ENCODE peak calls at places on chromosomes 3 and 15, in eight cellular contexts. One of them, this sample, is unnamed.
A peak's percentile ranks its signal among the peaks of the same experiment; 100 is the strongest.

GRCh38 chr3:139928708-139929505 is 6.1 kb upstream of the CLSTN2 start:
- DNase-seq in T47D: no peak
- DNase-seq in kidney tubule cell: peak; percentile 6
- DNase-seq in AG08395: no peak
- DNase-seq in choroid plexus epithelial cell: peak; percentile 31
- DNase-seq in body of pancreas: no peak
- DNase-seq in iris pigment epithelial cell: peak; percentile 8
- DNase-seq in hepatocyte: no peak
- DNase-seq in this sample: no peak

GRCh38 chr3:197297476-197298340 is 704 bp downstream of the DLG1 start:
- DNase-seq in iris pigment epithelial cell: peak; percentile 90
- DNase-seq in AG08395: peak; percentile 93
- DNase-seq in kidney tubule cell: peak; percentile 91
- DNase-seq in T47D: peak; percentile 98
- DNase-seq in body of pancreas: peak; percentile 87
- DNase-seq in hepatocyte: peak; percentile 96
- DNase-seq in choroid plexus epithelial cell: peak; percentile 88
- DNase-seq in this sample: peak; percentile 78

GRCh38 chr15:77475898-77476297 is 55.2 kb downstream of the HMG20A start:
- DNase-seq in AG08395: no peak
- DNase-seq in iris pigment epithelial cell: no peak
- DNase-seq in choroid plexus epithelial cell: no peak
- DNase-seq in T47D: no peak
- DNase-seq in body of pancreas: no peak
- DNase-seq in kidney tubule cell: no peak
- DNase-seq in hepatocyte: no peak
- DNase-seq in this sample: peak; percentile 44

GRCh38 chr3:38004415-38005075 is 14.0 kb downstream of the VILL start:
- DNase-seq in AG08395: peak; percentile 78
- DNase-seq in body of pancreas: peak; percentile 88
- DNase-seq in hepatocyte: peak; percentile 91
- DNase-seq in T47D: peak; percentile 91
- DNase-seq in choroid plexus epithelial cell: peak; percentile 75
- DNase-seq in kidney tubule cell: peak; percentile 80
- DNase-seq in iris pigment epithelial cell: peak; percentile 54
- DNase-seq in this sample: peak; percentile 62

GRCh38 chr3:50627407-50628051 is 10.6 kb downstream of the MAPKAPK3 start:
- DNase-seq in hepatocyte: no peak
- DNase-seq in choroid plexus epithelial cell: peak; percentile 62
- DNase-seq in kidney tubule cell: peak; percentile 97
- DNase-seq in body of pancreas: peak; percentile 53
- DNase-seq in AG08395: peak; percentile 83
- DNase-seq in T47D: no peak
- DNase-seq in iris pigment epithelial cell: peak; percentile 54
- DNase-seq in this sample: peak; percentile 33

GRCh38 chr3:181567446-181568075 is 144.2 kb upstream of the SOX2 start:
- DNase-seq in hepatocyte: no peak
- DNase-seq in choroid plexus epithelial cell: no peak
- DNase-seq in AG08395: no peak
- DNase-seq in T47D: no peak
- DNase-seq in iris pigment epithelial cell: peak; percentile 4
- DNase-seq in body of pancreas: no peak
- DNase-seq in kidney tubule cell: no peak
- DNase-seq in this sample: no peak

GRCh38 chr15:31459011-31459748 is 132.5 kb downstream of the KLF13 start:
- DNase-seq in iris pigment epithelial cell: peak; percentile 50
- DNase-seq in kidney tubule cell: no peak
- DNase-seq in choroid plexus epithelial cell: peak; percentile 69
- DNase-seq in AG08395: no peak
- DNase-seq in body of pancreas: no peak
- DNase-seq in hepatocyte: no peak
- DNase-seq in T47D: no peak
- DNase-seq in this sample: no peak

GRCh38 chr15:73704869-73705645 is 20.9 kb downstream of the CD276 start:
- DNase-seq in AG08395: peak; percentile 73
- DNase-seq in choroid plexus epithelial cell: peak; percentile 68
- DNase-seq in body of pancreas: peak; percentile 59
- DNase-seq in T47D: peak; percentile 73
- DNase-seq in kidney tubule cell: peak; percentile 65
- DNase-seq in hepatocyte: peak; percentile 82
- DNase-seq in iris pigment epithelial cell: peak; percentile 45
- DNase-seq in this sample: peak; percentile 76

GRCh38 chr3:5055352-5056004 is 66.6 kb upstream of the ARL8B start:
- DNase-seq in AG08395: no peak
- DNase-seq in body of pancreas: peak; percentile 31
- DNase-seq in hepatocyte: no peak
- DNase-seq in choroid plexus epithelial cell: no peak
- DNase-seq in iris pigment epithelial cell: no peak
- DNase-seq in T47D: no peak
- DNase-seq in kidney tubule cell: no peak
- DNase-seq in this sample: no peak

GRCh38 chr3:56303508-56303907 is 164.8 kb downstream of the ERC2 start:
- DNase-seq in hepatocyte: peak; percentile 67
- DNase-seq in body of pancreas: no peak
- DNase-seq in choroid plexus epithelial cell: peak; percentile 80
- DNase-seq in kidney tubule cell: peak; percentile 85
- DNase-seq in iris pigment epithelial cell: peak; percentile 67
- DNase-seq in AG08395: peak; percentile 35
- DNase-seq in T47D: peak; percentile 6
- DNase-seq in this sample: peak; percentile 64

GRCh38 chr3:32888739-32889138 is 62.7 kb upstream of the CCR4 start:
- DNase-seq in kidney tubule cell: no peak
- DNase-seq in T47D: no peak
- DNase-seq in body of pancreas: no peak
- DNase-seq in hepatocyte: no peak
- DNase-seq in iris pigment epithelial cell: no peak
- DNase-seq in AG08395: no peak
- DNase-seq in choroid plexus epithelial cell: no peak
- DNase-seq in this sample: no peak

GRCh38 chr3:118817748-118818165 is 216.9 kb downstream of the IGSF11 start:
- DNase-seq in AG08395: peak; percentile 44
- DNase-seq in body of pancreas: peak; percentile 68
- DNase-seq in kidney tubule cell: peak; percentile 64
- DNase-seq in choroid plexus epithelial cell: peak; percentile 73
- DNase-seq in iris pigment epithelial cell: peak; percentile 48
- DNase-seq in hepatocyte: peak; percentile 83
- DNase-seq in T47D: peak; percentile 78
- DNase-seq in this sample: peak; percentile 54

GRCh38 chr3:142987080-142987700 is 14.2 kb upstream of the U2SURP start:
- DNase-seq in hepatocyte: peak; percentile 51
- DNase-seq in T47D: peak; percentile 66
- DNase-seq in iris pigment epithelial cell: peak; percentile 49
- DNase-seq in AG08395: peak; percentile 57
- DNase-seq in body of pancreas: no peak
- DNase-seq in choroid plexus epithelial cell: peak; percentile 75
- DNase-seq in kidney tubule cell: peak; percentile 54
- DNase-seq in this sample: peak; percentile 58

GRCh38 chr3:81743096-81744025 is 18.1 kb downstream of the GBE1 start:
- DNase-seq in choroid plexus epithelial cell: peak; percentile 97
- DNase-seq in AG08395: peak; percentile 77
- DNase-seq in kidney tubule cell: peak; percentile 89
- DNase-seq in iris pigment epithelial cell: peak; percentile 97
- DNase-seq in body of pancreas: peak; percentile 70
- DNase-seq in T47D: no peak
- DNase-seq in hepatocyte: peak; percentile 21
- DNase-seq in this sample: no peak

GRCh38 chr3:179882322-179882721 is 154.4 kb downstream of the PEX5L start:
- DNase-seq in choroid plexus epithelial cell: peak; percentile 9
- DNase-seq in AG08395: no peak
- DNase-seq in kidney tubule cell: peak; percentile 41
- DNase-seq in body of pancreas: no peak
- DNase-seq in iris pigment epithelial cell: peak; percentile 1
- DNase-seq in T47D: no peak
- DNase-seq in hepatocyte: no peak
- DNase-seq in this sample: no peak

GRCh38 chr3:105032541-105032940 is 334.2 kb upstream of the ALCAM start:
- DNase-seq in body of pancreas: peak; percentile 38
- DNase-seq in T47D: no peak
- DNase-seq in hepatocyte: peak; percentile 27
- DNase-seq in iris pigment epithelial cell: no peak
- DNase-seq in choroid plexus epithelial cell: no peak
- DNase-seq in kidney tubule cell: no peak
- DNase-seq in AG08395: no peak
- DNase-seq in this sample: no peak

GRCh38 chr3:194269610-194270145 is 81.5 kb downstream of the CPN2 start:
- DNase-seq in T47D: peak; percentile 61
- DNase-seq in hepatocyte: peak; percentile 37
- DNase-seq in kidney tubule cell: peak; percentile 33
- DNase-seq in iris pigment epithelial cell: peak; percentile 84
- DNase-seq in AG08395: peak; percentile 58
- DNase-seq in body of pancreas: peak; percentile 60
- DNase-seq in choroid plexus epithelial cell: peak; percentile 88
- DNase-seq in this sample: no peak

GRCh38 chr3:157906627-157907026 is 199.6 kb downstream of the SHOX2 start:
- DNase-seq in choroid plexus epithelial cell: peak; percentile 41
- DNase-seq in iris pigment epithelial cell: peak; percentile 38
- DNase-seq in T47D: peak; percentile 10
- DNase-seq in hepatocyte: no peak
- DNase-seq in body of pancreas: no peak
- DNase-seq in kidney tubule cell: peak; percentile 16
- DNase-seq in AG08395: peak; percentile 74
- DNase-seq in this sample: no peak

GRCh38 chr3:128112406-128112968 is 11.1 kb downstream of the RUVBL1 start:
- DNase-seq in AG08395: peak; percentile 55
- DNase-seq in hepatocyte: peak; percentile 39
- DNase-seq in choroid plexus epithelial cell: peak; percentile 93
- DNase-seq in kidney tubule cell: peak; percentile 92
- DNase-seq in iris pigment epithelial cell: peak; percentile 91
- DNase-seq in T47D: no peak
- DNase-seq in body of pancreas: no peak
- DNase-seq in this sample: no peak

GRCh38 chr3:56125358-56126005 is 342.8 kb downstream of the ERC2 start:
- DNase-seq in choroid plexus epithelial cell: peak; percentile 72
- DNase-seq in AG08395: peak; percentile 85
- DNase-seq in iris pigment epithelial cell: peak; percentile 80
- DNase-seq in kidney tubule cell: peak; percentile 62
- DNase-seq in hepatocyte: peak; percentile 52
- DNase-seq in T47D: no peak
- DNase-seq in body of pancreas: peak; percentile 5
- DNase-seq in this sample: peak; percentile 45

GRCh38 chr3:32181370-32181769 is 57.1 kb upstream of the CMTM8 start:
- DNase-seq in T47D: no peak
- DNase-seq in kidney tubule cell: no peak
- DNase-seq in body of pancreas: no peak
- DNase-seq in AG08395: no peak
- DNase-seq in iris pigment epithelial cell: no peak
- DNase-seq in choroid plexus epithelial cell: no peak
- DNase-seq in hepatocyte: no peak
- DNase-seq in this sample: no peak

GRCh38 chr3:101836907-101837598 is 12.3 kb upstream of the NFKBIZ start:
- DNase-seq in choroid plexus epithelial cell: peak; percentile 94
- DNase-seq in iris pigment epithelial cell: peak; percentile 93
- DNase-seq in kidney tubule cell: peak; percentile 47
- DNase-seq in body of pancreas: peak; percentile 28
- DNase-seq in T47D: peak; percentile 26
- DNase-seq in hepatocyte: no peak
- DNase-seq in AG08395: peak; percentile 27
- DNase-seq in this sample: no peak

GRCh38 chr3:122835590-122835989 is 40.7 kb downstream of the SLC49A4 start:
- DNase-seq in hepatocyte: no peak
- DNase-seq in iris pigment epithelial cell: no peak
- DNase-seq in body of pancreas: no peak
- DNase-seq in kidney tubule cell: no peak
- DNase-seq in choroid plexus epithelial cell: no peak
- DNase-seq in AG08395: no peak
- DNase-seq in T47D: no peak
- DNase-seq in this sample: no peak

GRCh38 chr15:70185251-70185711 is 87.6 kb upstream of the TLE3 start:
- DNase-seq in hepatocyte: no peak
- DNase-seq in choroid plexus epithelial cell: no peak
- DNase-seq in T47D: no peak
- DNase-seq in kidney tubule cell: no peak
- DNase-seq in body of pancreas: no peak
- DNase-seq in AG08395: no peak
- DNase-seq in iris pigment epithelial cell: no peak
- DNase-seq in this sample: no peak

GRCh38 chr3:133474251-133474801 is 74.5 kb downstream of the BFSP2 start:
- DNase-seq in T47D: no peak
- DNase-seq in kidney tubule cell: no peak
- DNase-seq in iris pigment epithelial cell: peak; percentile 54
- DNase-seq in choroid plexus epithelial cell: peak; percentile 82
- DNase-seq in hepatocyte: peak; percentile 67
- DNase-seq in AG08395: peak; percentile 58
- DNase-seq in body of pancreas: no peak
- DNase-seq in this sample: no peak

GRCh38 chr3:175193815-175194518 is 334.8 kb downstream of the NAALADL2 start:
- DNase-seq in kidney tubule cell: peak; percentile 80
- DNase-seq in hepatocyte: no peak
- DNase-seq in body of pancreas: no peak
- DNase-seq in choroid plexus epithelial cell: peak; percentile 54
- DNase-seq in AG08395: peak; percentile 6
- DNase-seq in iris pigment epithelial cell: peak; percentile 58
- DNase-seq in T47D: no peak
- DNase-seq in this sample: no peak

GRCh38 chr3:142560118-142560517 is 18.4 kb downstream of the ATR start:
- DNase-seq in choroid plexus epithelial cell: no peak
- DNase-seq in iris pigment epithelial cell: no peak
- DNase-seq in T47D: no peak
- DNase-seq in AG08395: no peak
- DNase-seq in hepatocyte: no peak
- DNase-seq in kidney tubule cell: no peak
- DNase-seq in body of pancreas: no peak
- DNase-seq in this sample: no peak